ENCODE peak calls at places on chromosomes 1 and 21, in four cellular contexts. One of them, this sample, is unnamed.

GRCh38 chr1:30816211-30817082 is 58.9 kb upstream of the LAPTM5 start:
- DNase-seq in stimulated activated CD4-positive, alpha-beta T cell treated with anti-CD3 and anti-CD28 coated beads, Interleukin-15, amount 100 ng/mL, for 1 hour: no peak
- DNase-seq in DMS153: peak
- DNase-seq in mucosa of gallbladder: peak
- DNase-seq in this sample: peak

GRCh38 chr21:37800496-37801061 is 115.7 kb downstream of the KCNJ6 start:
- DNase-seq in DMS153: no peak
- DNase-seq in stimulated activated CD4-positive, alpha-beta T cell treated with anti-CD3 and anti-CD28 coated beads, Interleukin-15, amount 100 ng/mL, for 1 hour: no peak
- DNase-seq in mucosa of gallbladder: no peak
- DNase-seq in this sample: peak

GRCh38 chr1:164843743-164844500 is 284.9 kb downstream of the PBX1 start:
- DNase-seq in stimulated activated CD4-positive, alpha-beta T cell treated with anti-CD3 and anti-CD28 coated beads, Interleukin-15, amount 100 ng/mL, for 1 hour: no peak
- DNase-seq in DMS153: no peak
- DNase-seq in mucosa of gallbladder: no peak
- DNase-seq in this sample: peak

GRCh38 chr1:209130886-209131285 is 452.6 kb upstream of the CAMK1G start:
- DNase-seq in stimulated activated CD4-positive, alpha-beta T cell treated with anti-CD3 and anti-CD28 coated beads, Interleukin-15, amount 100 ng/mL, for 1 hour: no peak
- DNase-seq in mucosa of gallbladder: no peak
- DNase-seq in DMS153: no peak
- DNase-seq in this sample: no peak

GRCh38 chr1:161978011-161978790 is 45.5 kb downstream of the OLFML2B start:
- DNase-seq in stimulated activated CD4-positive, alpha-beta T cell treated with anti-CD3 and anti-CD28 coated beads, Interleukin-15, amount 100 ng/mL, for 1 hour: no peak
- DNase-seq in mucosa of gallbladder: no peak
- DNase-seq in DMS153: peak
- DNase-seq in this sample: no peak

GRCh38 chr21:45357436-45358260 is 47.3 kb upstream of the COL18A1 start:
- DNase-seq in stimulated activated CD4-positive, alpha-beta T cell treated with anti-CD3 and anti-CD28 coated beads, Interleukin-15, amount 100 ng/mL, for 1 hour: no peak
- DNase-seq in DMS153: no peak
- DNase-seq in mucosa of gallbladder: peak
- DNase-seq in this sample: peak

GRCh38 chr1:232183802-232184201 is 446.1 kb downstream of the SIPA1L2 start:
- DNase-seq in mucosa of gallbladder: no peak
- DNase-seq in stimulated activated CD4-positive, alpha-beta T cell treated with anti-CD3 and anti-CD28 coated beads, Interleukin-15, amount 100 ng/mL, for 1 hour: no peak
- DNase-seq in DMS153: no peak
- DNase-seq in this sample: no peak

GRCh38 chr1:80164150-80164549 is 1157.6 kb upstream of the ADGRL4 start:
- DNase-seq in DMS153: no peak
- DNase-seq in mucosa of gallbladder: no peak
- DNase-seq in stimulated activated CD4-positive, alpha-beta T cell treated with anti-CD3 and anti-CD28 coated beads, Interleukin-15, amount 100 ng/mL, for 1 hour: no peak
- DNase-seq in this sample: no peak

GRCh38 chr1:74819062-74819461 is 86.1 kb downstream of the TYW3 start:
- DNase-seq in DMS153: no peak
- DNase-seq in stimulated activated CD4-positive, alpha-beta T cell treated with anti-CD3 and anti-CD28 coated beads, Interleukin-15, amount 100 ng/mL, for 1 hour: no peak
- DNase-seq in mucosa of gallbladder: no peak
- DNase-seq in this sample: no peak

GRCh38 chr1:172885411-172885810 is 165.3 kb downstream of the TNFSF18 start:
- DNase-seq in stimulated activated CD4-positive, alpha-beta T cell treated with anti-CD3 and anti-CD28 coated beads, Interleukin-15, amount 100 ng/mL, for 1 hour: no peak
- DNase-seq in mucosa of gallbladder: no peak
- DNase-seq in DMS153: no peak
- DNase-seq in this sample: no peak

GRCh38 chr21:41675574-41675973 is 91.3 kb downstream of the RIPK4 start:
- DNase-seq in mucosa of gallbladder: no peak
- DNase-seq in stimulated activated CD4-positive, alpha-beta T cell treated with anti-CD3 and anti-CD28 coated beads, Interleukin-15, amount 100 ng/mL, for 1 hour: no peak
- DNase-seq in DMS153: no peak
- DNase-seq in this sample: no peak

GRCh38 chr1:79497193-79497773 is 490.8 kb upstream of the ADGRL4 start:
- DNase-seq in DMS153: no peak
- DNase-seq in stimulated activated CD4-positive, alpha-beta T cell treated with anti-CD3 and anti-CD28 coated beads, Interleukin-15, amount 100 ng/mL, for 1 hour: no peak
- DNase-seq in mucosa of gallbladder: no peak
- DNase-seq in this sample: peak

GRCh38 chr1:213715182-213715581 is 272.6 kb upstream of the PROX1 start:
- DNase-seq in stimulated activated CD4-positive, alpha-beta T cell treated with anti-CD3 and anti-CD28 coated beads, Interleukin-15, amount 100 ng/mL, for 1 hour: no peak
- DNase-seq in DMS153: no peak
- DNase-seq in mucosa of gallbladder: no peak
- DNase-seq in this sample: no peak

GRCh38 chr1:116881879-116882520 is 27.7 kb upstream of the PTGFRN start:
- DNase-seq in stimulated activated CD4-positive, alpha-beta T cell treated with anti-CD3 and anti-CD28 coated beads, Interleukin-15, amount 100 ng/mL, for 1 hour: no peak
- DNase-seq in DMS153: peak
- DNase-seq in mucosa of gallbladder: peak
- DNase-seq in this sample: peak

GRCh38 chr1:41493117-41493536 is 8.6 kb upstream of the EDN2 start:
- DNase-seq in DMS153: no peak
- DNase-seq in stimulated activated CD4-positive, alpha-beta T cell treated with anti-CD3 and anti-CD28 coated beads, Interleukin-15, amount 100 ng/mL, for 1 hour: no peak
- DNase-seq in mucosa of gallbladder: no peak
- DNase-seq in this sample: no peak

GRCh38 chr21:42187976-42188653 is 30.8 kb upstream of the ABCG1 start:
- DNase-seq in stimulated activated CD4-positive, alpha-beta T cell treated with anti-CD3 and anti-CD28 coated beads, Interleukin-15, amount 100 ng/mL, for 1 hour: peak
- DNase-seq in DMS153: no peak
- DNase-seq in mucosa of gallbladder: peak
- DNase-seq in this sample: no peak

GRCh38 chr1:37317870-37318431 is 156.4 kb upstream of the ZC3H12A start:
- DNase-seq in stimulated activated CD4-positive, alpha-beta T cell treated with anti-CD3 and anti-CD28 coated beads, Interleukin-15, amount 100 ng/mL, for 1 hour: no peak
- DNase-seq in DMS153: peak
- DNase-seq in mucosa of gallbladder: no peak
- DNase-seq in this sample: no peak

GRCh38 chr21:42597487-42598158 is 55.8 kb upstream of the PDE9A start:
- DNase-seq in mucosa of gallbladder: no peak
- DNase-seq in stimulated activated CD4-positive, alpha-beta T cell treated with anti-CD3 and anti-CD28 coated beads, Interleukin-15, amount 100 ng/mL, for 1 hour: no peak
- DNase-seq in DMS153: no peak
- DNase-seq in this sample: no peak

GRCh38 chr1:240351690-240352089 is 260.0 kb downstream of the FMN2 start:
- DNase-seq in stimulated activated CD4-positive, alpha-beta T cell treated with anti-CD3 and anti-CD28 coated beads, Interleukin-15, amount 100 ng/mL, for 1 hour: no peak
- DNase-seq in DMS153: no peak
- DNase-seq in mucosa of gallbladder: no peak
- DNase-seq in this sample: no peak

GRCh38 chr21:28636988-28637691 is 355.5 kb downstream of the LTN1 start:
- DNase-seq in DMS153: no peak
- DNase-seq in mucosa of gallbladder: no peak
- DNase-seq in stimulated activated CD4-positive, alpha-beta T cell treated with anti-CD3 and anti-CD28 coated beads, Interleukin-15, amount 100 ng/mL, for 1 hour: no peak
- DNase-seq in this sample: peak

GRCh38 chr1:118983558-118984021 is 4.6 kb downstream of the TBX15 start:
- DNase-seq in stimulated activated CD4-positive, alpha-beta T cell treated with anti-CD3 and anti-CD28 coated beads, Interleukin-15, amount 100 ng/mL, for 1 hour: no peak
- DNase-seq in DMS153: no peak
- DNase-seq in mucosa of gallbladder: no peak
- DNase-seq in this sample: no peak

GRCh38 chr1:17919525-17920439 is 164.6 kb downstream of the ACTL8 start:
- DNase-seq in DMS153: peak
- DNase-seq in mucosa of gallbladder: peak
- DNase-seq in stimulated activated CD4-positive, alpha-beta T cell treated with anti-CD3 and anti-CD28 coated beads, Interleukin-15, amount 100 ng/mL, for 1 hour: no peak
- DNase-seq in this sample: peak

GRCh38 chr1:233393084-233393840 is 65.7 kb downstream of the MAP3K21 start:
- DNase-seq in mucosa of gallbladder: no peak
- DNase-seq in DMS153: no peak
- DNase-seq in stimulated activated CD4-positive, alpha-beta T cell treated with anti-CD3 and anti-CD28 coated beads, Interleukin-15, amount 100 ng/mL, for 1 hour: no peak
- DNase-seq in this sample: no peak

GRCh38 chr1:28766532-28767183 is 29.9 kb downstream of the YTHDF2 start:
- DNase-seq in DMS153: no peak
- DNase-seq in stimulated activated CD4-positive, alpha-beta T cell treated with anti-CD3 and anti-CD28 coated beads, Interleukin-15, amount 100 ng/mL, for 1 hour: no peak
- DNase-seq in mucosa of gallbladder: no peak
- DNase-seq in this sample: no peak

GRCh38 chr1:158496379-158496778 is 24.4 kb downstream of the OR10R2 start:
- DNase-seq in DMS153: peak
- DNase-seq in mucosa of gallbladder: no peak
- DNase-seq in stimulated activated CD4-positive, alpha-beta T cell treated with anti-CD3 and anti-CD28 coated beads, Interleukin-15, amount 100 ng/mL, for 1 hour: no peak
- DNase-seq in this sample: peak

GRCh38 chr1:52862666-52863458 is 20.3 kb downstream of the ZYG11A start:
- DNase-seq in DMS153: no peak
- DNase-seq in mucosa of gallbladder: no peak
- DNase-seq in stimulated activated CD4-positive, alpha-beta T cell treated with anti-CD3 and anti-CD28 coated beads, Interleukin-15, amount 100 ng/mL, for 1 hour: no peak
- DNase-seq in this sample: no peak

GRCh38 chr1:205477759-205478247 is 22.0 kb upstream of the BLACAT1 start:
- DNase-seq in DMS153: peak
- DNase-seq in mucosa of gallbladder: peak
- DNase-seq in stimulated activated CD4-positive, alpha-beta T cell treated with anti-CD3 and anti-CD28 coated beads, Interleukin-15, amount 100 ng/mL, for 1 hour: no peak
- DNase-seq in this sample: peak